ENCODE peak calls at places on chromosomes 12 and 14, in eight cellular contexts. One of them, this sample, is unnamed.

GRCh38 chr14:36988568-36988967 is 183.8 kb downstream of the SLC25A21 start:
- DNase-seq in AG09309: no peak
- DNase-seq in fibroblast of lung: peak; percentile 52
- DNase-seq in MM.1S: no peak
- DNase-seq in A549: no peak
- DNase-seq in brain microvascular endothelial cell: no peak
- DNase-seq in GM12864: no peak
- DNase-seq in HFF-Myc: no peak
- DNase-seq in this sample: peak; percentile 22

GRCh38 chr14:64878775-64879634 is 702 bp downstream of the SPTB start:
- DNase-seq in AG09309: no peak
- DNase-seq in fibroblast of lung: no peak
- DNase-seq in MM.1S: peak; percentile 6
- DNase-seq in A549: peak; percentile 14
- DNase-seq in brain microvascular endothelial cell: no peak
- DNase-seq in GM12864: no peak
- DNase-seq in HFF-Myc: no peak
- DNase-seq in this sample: no peak

GRCh38 chr12:38149395-38150073 is 167.0 kb upstream of the ALG10B start:
- DNase-seq in AG09309: no peak
- DNase-seq in fibroblast of lung: no peak
- DNase-seq in MM.1S: no peak
- DNase-seq in A549: no peak
- DNase-seq in brain microvascular endothelial cell: no peak
- DNase-seq in GM12864: no peak
- DNase-seq in HFF-Myc: no peak
- DNase-seq in this sample: peak; percentile 49

GRCh38 chr14:72562300-72562699 is 331.6 kb downstream of the DPF3 start:
- DNase-seq in AG09309: no peak
- DNase-seq in fibroblast of lung: no peak
- DNase-seq in MM.1S: no peak
- DNase-seq in A549: no peak
- DNase-seq in brain microvascular endothelial cell: no peak
- DNase-seq in GM12864: no peak
- DNase-seq in HFF-Myc: no peak
- DNase-seq in this sample: no peak

GRCh38 chr12:6961278-6961694 is 9.2 kb downstream of the PHB2 start:
- DNase-seq in AG09309: no peak
- DNase-seq in fibroblast of lung: peak; percentile 61
- DNase-seq in MM.1S: peak; percentile 6
- DNase-seq in A549: no peak
- DNase-seq in brain microvascular endothelial cell: no peak
- DNase-seq in GM12864: no peak
- DNase-seq in HFF-Myc: no peak
- DNase-seq in this sample: peak; percentile 45

GRCh38 chr12:131457028-131457310 is 253.9 kb upstream of the SFSWAP start:
- DNase-seq in AG09309: no peak
- DNase-seq in fibroblast of lung: no peak
- DNase-seq in MM.1S: no peak
- DNase-seq in A549: no peak
- DNase-seq in brain microvascular endothelial cell: no peak
- DNase-seq in GM12864: no peak
- DNase-seq in HFF-Myc: no peak
- DNase-seq in this sample: no peak

GRCh38 chr12:110079477-110080400 is 31.4 kb upstream of the C12orf76 start:
- DNase-seq in AG09309: no peak
- DNase-seq in fibroblast of lung: peak; percentile 13
- DNase-seq in MM.1S: peak; percentile 86
- DNase-seq in A549: peak; percentile 63
- DNase-seq in brain microvascular endothelial cell: no peak
- DNase-seq in GM12864: peak; percentile 88
- DNase-seq in HFF-Myc: no peak
- DNase-seq in this sample: no peak

GRCh38 chr12:57868211-57868610 is 21.7 kb upstream of the CTDSP2 start:
- DNase-seq in AG09309: no peak
- DNase-seq in fibroblast of lung: no peak
- DNase-seq in MM.1S: no peak
- DNase-seq in A549: no peak
- DNase-seq in brain microvascular endothelial cell: no peak
- DNase-seq in GM12864: no peak
- DNase-seq in HFF-Myc: no peak
- DNase-seq in this sample: no peak

GRCh38 chr12:52630609-52631200 is 12.3 kb upstream of the KRT73 start:
- DNase-seq in AG09309: no peak
- DNase-seq in fibroblast of lung: no peak
- DNase-seq in MM.1S: no peak
- DNase-seq in A549: no peak
- DNase-seq in brain microvascular endothelial cell: no peak
- DNase-seq in GM12864: no peak
- DNase-seq in HFF-Myc: no peak
- DNase-seq in this sample: no peak

GRCh38 chr12:89350661-89351488 is 1.4 kb downstream of the DUSP6 start:
- DNase-seq in AG09309: no peak
- DNase-seq in fibroblast of lung: peak; percentile 41
- DNase-seq in MM.1S: peak; percentile 66
- DNase-seq in A549: no peak
- DNase-seq in brain microvascular endothelial cell: no peak
- DNase-seq in GM12864: no peak
- DNase-seq in HFF-Myc: no peak
- DNase-seq in this sample: no peak

GRCh38 chr14:61563880-61564622 is 131.3 kb upstream of the HIF1A start:
- DNase-seq in AG09309: no peak
- DNase-seq in fibroblast of lung: no peak
- DNase-seq in MM.1S: no peak
- DNase-seq in A549: no peak
- DNase-seq in brain microvascular endothelial cell: no peak
- DNase-seq in GM12864: no peak
- DNase-seq in HFF-Myc: no peak
- DNase-seq in this sample: no peak

GRCh38 chr12:112839386-112839972 is 47.9 kb downstream of the RPH3A start:
- DNase-seq in AG09309: peak; percentile 24
- DNase-seq in fibroblast of lung: peak; percentile 87
- DNase-seq in MM.1S: no peak
- DNase-seq in A549: peak; percentile 72
- DNase-seq in brain microvascular endothelial cell: peak; percentile 82
- DNase-seq in GM12864: no peak
- DNase-seq in HFF-Myc: no peak
- DNase-seq in this sample: peak; percentile 62

GRCh38 chr12:65594373-65594772 is 229.9 kb upstream of the HMGA2 start:
- DNase-seq in AG09309: no peak
- DNase-seq in fibroblast of lung: no peak
- DNase-seq in MM.1S: no peak
- DNase-seq in A549: no peak
- DNase-seq in brain microvascular endothelial cell: no peak
- DNase-seq in GM12864: no peak
- DNase-seq in HFF-Myc: no peak
- DNase-seq in this sample: no peak

GRCh38 chr12:111211910-111212757 is 156.8 kb downstream of the PHETA1 start:
- DNase-seq in AG09309: no peak
- DNase-seq in fibroblast of lung: no peak
- DNase-seq in MM.1S: peak; percentile 7
- DNase-seq in A549: no peak
- DNase-seq in brain microvascular endothelial cell: no peak
- DNase-seq in GM12864: no peak
- DNase-seq in HFF-Myc: no peak
- DNase-seq in this sample: no peak

GRCh38 chr12:66776974-66777373 is 98.1 kb upstream of the GRIP1 start:
- DNase-seq in AG09309: no peak
- DNase-seq in fibroblast of lung: no peak
- DNase-seq in MM.1S: peak; percentile 14
- DNase-seq in A549: no peak
- DNase-seq in brain microvascular endothelial cell: no peak
- DNase-seq in GM12864: peak; percentile 18
- DNase-seq in HFF-Myc: no peak
- DNase-seq in this sample: no peak

GRCh38 chr12:118055144-118055557 is 5.8 kb downstream of the WSB2 start:
- DNase-seq in AG09309: no peak
- DNase-seq in fibroblast of lung: no peak
- DNase-seq in MM.1S: peak; percentile 48
- DNase-seq in A549: peak; percentile 39
- DNase-seq in brain microvascular endothelial cell: no peak
- DNase-seq in GM12864: peak; percentile 40
- DNase-seq in HFF-Myc: peak; percentile 29
- DNase-seq in this sample: no peak

GRCh38 chr12:7555752-7556151 is 52.2 kb upstream of the CD163 start:
- DNase-seq in AG09309: peak; percentile 59
- DNase-seq in fibroblast of lung: peak; percentile 8
- DNase-seq in MM.1S: no peak
- DNase-seq in A549: no peak
- DNase-seq in brain microvascular endothelial cell: peak; percentile 77
- DNase-seq in GM12864: no peak
- DNase-seq in HFF-Myc: peak; percentile 49
- DNase-seq in this sample: peak; percentile 21

DNA sequence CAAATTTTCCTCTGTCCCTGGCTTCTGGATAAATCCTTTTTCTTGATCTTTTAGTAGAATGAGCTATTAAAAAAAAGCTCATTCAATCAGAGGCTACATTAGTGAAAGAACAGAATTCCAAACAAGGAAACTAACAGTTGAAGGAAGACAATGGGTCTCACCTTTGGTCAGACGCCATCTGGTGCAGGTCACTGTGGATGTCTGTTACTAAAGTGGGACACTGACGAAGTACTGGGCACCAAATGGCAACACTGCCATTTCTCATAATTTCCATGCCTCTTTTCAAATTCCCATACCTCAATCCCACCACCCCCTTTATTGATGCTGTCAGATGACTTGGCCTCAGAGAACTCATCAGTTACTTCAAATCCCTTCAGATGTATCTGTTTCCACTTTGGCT is 24.5 kb upstream of the ARID2 start:
- DNase-seq in AG09309: no peak
- DNase-seq in fibroblast of lung: no peak
- DNase-seq in MM.1S: no peak
- DNase-seq in A549: no peak
- DNase-seq in brain microvascular endothelial cell: no peak
- DNase-seq in GM12864: no peak
- DNase-seq in HFF-Myc: no peak
- DNase-seq in this sample: no peak
- TF ChIP-seq CTCF in AG09309: no peak
- TF ChIP-seq CTCF in fibroblast of lung: no peak
- TF ChIP-seq CTCF in MM.1S: no peak
- TF ChIP-seq CTCF in A549: no peak
- TF ChIP-seq CTCF in brain microvascular endothelial cell: no peak
- TF ChIP-seq CTCF in GM12864: no peak
- TF ChIP-seq CTCF in HFF-Myc: no peak
- TF ChIP-seq CTCF in this sample: no peak

DNA sequence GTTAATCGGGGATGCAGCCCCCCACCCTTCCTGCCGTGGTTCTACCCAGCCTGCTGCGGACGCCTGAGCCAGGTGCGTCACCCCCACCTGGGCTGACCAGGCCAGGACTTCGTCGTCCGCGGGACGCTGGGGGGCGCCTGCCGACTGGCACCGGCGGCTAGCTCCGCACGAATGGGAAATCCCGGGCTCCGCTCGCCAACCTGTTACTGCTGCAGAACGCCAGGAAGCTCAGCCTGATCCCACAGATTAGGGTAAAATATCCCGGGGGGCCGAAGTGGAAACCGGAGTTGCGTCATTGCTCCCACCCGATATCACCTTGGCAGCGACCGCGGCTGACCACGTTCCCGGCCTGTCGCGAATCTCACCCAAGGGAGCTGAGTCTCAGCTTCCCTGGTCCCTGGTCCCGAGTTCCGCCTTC is 528 bp upstream of the VDR start:
- DNase-seq in AG09309: no peak
- DNase-seq in fibroblast of lung: peak; percentile 21
- DNase-seq in MM.1S: no peak
- DNase-seq in A549: no peak
- DNase-seq in brain microvascular endothelial cell: no peak
- DNase-seq in GM12864: no peak
- DNase-seq in HFF-Myc: no peak
- DNase-seq in this sample: peak; percentile 76
- TF ChIP-seq CTCF in AG09309: peak; percentile 37
- TF ChIP-seq CTCF in fibroblast of lung: peak; percentile 33
- TF ChIP-seq CTCF in MM.1S: peak; percentile 19
- TF ChIP-seq CTCF in A549: peak; percentile 46
- TF ChIP-seq CTCF in brain microvascular endothelial cell: peak; percentile 56
- TF ChIP-seq CTCF in GM12864: peak; percentile 44
- TF ChIP-seq CTCF in HFF-Myc: peak; percentile 43
- TF ChIP-seq CTCF in this sample: peak; percentile 51

GRCh38 chr14:56659361-56659760 is 79.8 kb downstream of the TMEM260 start:
- DNase-seq in AG09309: no peak
- DNase-seq in fibroblast of lung: no peak
- DNase-seq in MM.1S: no peak
- DNase-seq in A549: no peak
- DNase-seq in brain microvascular endothelial cell: no peak
- DNase-seq in GM12864: no peak
- DNase-seq in HFF-Myc: no peak
- DNase-seq in this sample: no peak
- TF ChIP-seq CTCF in AG09309: no peak
- TF ChIP-seq CTCF in fibroblast of lung: no peak
- TF ChIP-seq CTCF in MM.1S: no peak
- TF ChIP-seq CTCF in A549: no peak
- TF ChIP-seq CTCF in brain microvascular endothelial cell: no peak
- TF ChIP-seq CTCF in GM12864: no peak
- TF ChIP-seq CTCF in HFF-Myc: no peak
- TF ChIP-seq CTCF in this sample: no peak

GRCh38 chr14:55129428-55130193 is 559 bp downstream of the LGALS3 start:
- DNase-seq in AG09309: no peak
- DNase-seq in fibroblast of lung: peak; percentile 71
- DNase-seq in MM.1S: peak; percentile 7
- DNase-seq in A549: peak; percentile 82
- DNase-seq in brain microvascular endothelial cell: peak; percentile 73
- DNase-seq in GM12864: no peak
- DNase-seq in HFF-Myc: no peak
- DNase-seq in this sample: peak; percentile 59

GRCh38 chr14:55133416-55133815 is 4.4 kb downstream of the LGALS3 start:
- DNase-seq in AG09309: no peak
- DNase-seq in fibroblast of lung: peak; percentile 48
- DNase-seq in MM.1S: no peak
- DNase-seq in A549: no peak
- DNase-seq in brain microvascular endothelial cell: peak; percentile 72
- DNase-seq in GM12864: no peak
- DNase-seq in HFF-Myc: no peak
- DNase-seq in this sample: no peak

GRCh38 chr14:55130194-55130550 is 1.1 kb downstream of the LGALS3 start:
- DNase-seq in AG09309: no peak
- DNase-seq in fibroblast of lung: peak; percentile 45
- DNase-seq in MM.1S: no peak
- DNase-seq in A549: peak; percentile 54
- DNase-seq in brain microvascular endothelial cell: no peak
- DNase-seq in GM12864: no peak
- DNase-seq in HFF-Myc: no peak
- DNase-seq in this sample: peak; percentile 66

GRCh38 chr14:55129086-55129427 is at the start of gene LGALS3:
- DNase-seq in AG09309: no peak
- DNase-seq in fibroblast of lung: peak; percentile 69
- DNase-seq in MM.1S: peak; percentile 48
- DNase-seq in A549: peak; percentile 80
- DNase-seq in brain microvascular endothelial cell: no peak
- DNase-seq in GM12864: no peak
- DNase-seq in HFF-Myc: no peak
- DNase-seq in this sample: peak; percentile 85

DNA sequence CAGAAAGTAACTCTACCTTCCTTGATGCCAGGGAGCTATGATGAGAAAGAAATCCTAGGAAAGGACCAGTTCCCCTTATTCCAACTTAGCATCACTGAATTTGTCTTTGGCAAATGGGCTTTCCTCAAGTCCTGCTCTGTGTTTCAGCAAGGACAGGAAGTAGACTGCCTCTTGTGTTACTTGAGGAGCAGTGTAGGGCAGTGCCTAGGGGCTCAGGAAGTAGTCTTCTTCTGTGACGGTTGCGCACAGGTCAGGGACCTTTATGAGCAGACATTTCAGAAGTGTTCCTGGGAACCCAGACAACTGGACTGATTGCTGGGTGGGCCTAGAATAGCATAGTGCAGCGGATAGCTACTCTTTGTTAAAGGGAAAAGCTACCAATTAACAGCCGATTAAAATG is 2.7 kb downstream of the LGALS3 start:
- DNase-seq in AG09309: no peak
- DNase-seq in fibroblast of lung: no peak
- DNase-seq in MM.1S: no peak
- DNase-seq in A549: no peak
- DNase-seq in brain microvascular endothelial cell: no peak
- DNase-seq in GM12864: no peak
- DNase-seq in HFF-Myc: no peak
- DNase-seq in this sample: no peak
- TF ChIP-seq CTCF in AG09309: no peak
- TF ChIP-seq CTCF in fibroblast of lung: no peak
- TF ChIP-seq CTCF in MM.1S: no peak
- TF ChIP-seq CTCF in A549: no peak
- TF ChIP-seq CTCF in brain microvascular endothelial cell: peak; percentile 24
- TF ChIP-seq CTCF in GM12864: peak; percentile 30
- TF ChIP-seq CTCF in HFF-Myc: no peak
- TF ChIP-seq CTCF in this sample: no peak